ENCODE peak calls at places on chromosomes 3 and 15, in ten cellular contexts. P, N, G, D, S, W, A, Z, B and Y are unnamed samples.
A peak's percentile ranks its signal among the peaks of the same experiment; 100 is the strongest.

GRCh38 chr3:127706312-127706711 is 33.6 kb downstream of the ABTB1 start:
- DNase-seq in S (peak; percentile 65), D (no peak), P (no peak), G (no peak), A (no peak), W (no peak), N (no peak), B (no peak), Z (no peak), Y (no peak)

GRCh38 chr3:45676248-45677044 is 12.8 kb upstream of the SACM1L start:
- DNase-seq in Z (no peak), D (no peak), P (no peak), G (peak; percentile 36), S (no peak), W (no peak), N (no peak), B (no peak), A (no peak), Y (no peak)

GRCh38 chr15:91031796-91032195 is 9.4 kb upstream of the VPS33B start:
- DNase-seq in P (no peak), G (no peak), Z (no peak), N (no peak), W (no peak), B (no peak), D (no peak), S (no peak), A (no peak), Y (no peak)

GRCh38 chr3:188788621-188789081 is 383.1 kb upstream of the TPRG1 start:
- DNase-seq in S (no peak), N (peak; percentile 92), D (peak; percentile 89), Z (peak; percentile 98), B (no peak), A (no peak), P (no peak), W (no peak), G (peak; percentile 79), Y (peak; percentile 95)

GRCh38 chr3:49022751-49023171 is 840 bp downstream of the NDUFAF3 start:
- DNase-seq in S (no peak), A (no peak), Z (no peak), N (no peak), B (no peak), G (no peak), D (no peak), W (peak; percentile 11), P (no peak), Y (peak; percentile 48)

GRCh38 chr3:194999491-194999890 is 271.5 kb downstream of the XXYLT1 start:
- DNase-seq in A (no peak), Z (no peak), D (no peak), S (no peak), G (no peak), P (no peak), B (no peak), W (no peak), N (no peak), Y (no peak)

GRCh38 chr3:30693470-30694120 is 87.2 kb downstream of the TGFBR2 start:
- DNase-seq in D (peak; percentile 86), S (no peak), Z (peak; percentile 54), G (peak; percentile 84), P (peak; percentile 63), W (peak; percentile 19), A (no peak), B (no peak), N (peak; percentile 83), Y (peak; percentile 83)

GRCh38 chr3:81419196-81419595 is 342.2 kb downstream of the GBE1 start:
- DNase-seq in S (no peak), A (no peak), P (peak; percentile 3), G (peak; percentile 24), N (peak; percentile 46), B (no peak), W (no peak), D (peak; percentile 47), Z (no peak), Y (peak; percentile 2)

GRCh38 chr15:74174966-74175270 is 1.4 kb downstream of the ISLR start:
- DNase-seq in N (no peak), Z (no peak), W (no peak), D (no peak), G (no peak), A (no peak), P (no peak), S (no peak), B (no peak), Y (no peak)

GRCh38 chr3:195116393-195117185 is 154.4 kb downstream of the XXYLT1 start:
- DNase-seq in G (no peak), P (no peak), N (no peak), B (no peak), A (no peak), D (no peak), W (no peak), Z (no peak), S (no peak), Y (no peak)

GRCh38 chr3:127672429-127673190 is at the start of gene ABTB1:
- DNase-seq in G (peak; percentile 78), Z (peak; percentile 35), B (no peak), D (peak; percentile 79), P (peak; percentile 68), S (peak; percentile 89), N (peak; percentile 69), A (peak; percentile 82), W (peak; percentile 90), Y (peak; percentile 69)

GRCh38 chr3:197471221-197472010 is 84.4 kb downstream of the BDH1 start:
- DNase-seq in S (no peak), D (no peak), A (no peak), G (peak; percentile 57), N (no peak), B (no peak), P (no peak), W (no peak), Z (no peak), Y (no peak)

GRCh38 chr3:99929409-99930139 is 111.9 kb downstream of the CMSS1 start:
- DNase-seq in W (no peak), A (peak; percentile 63), Z (peak; percentile 89), G (peak; percentile 30), D (peak; percentile 49), N (peak; percentile 53), B (no peak), P (no peak), S (peak; percentile 46), Y (peak; percentile 35)

GRCh38 chr3:45223889-45224730 is 2.0 kb downstream of the TMEM158 start:
- DNase-seq in D (peak; percentile 26), B (no peak), G (peak; percentile 49), N (peak; percentile 67), Z (peak; percentile 51), A (no peak), S (no peak), W (no peak), P (no peak), Y (peak; percentile 65)

GRCh38 chr3:188061133-188061532 is 92.8 kb upstream of the LPP start:
- DNase-seq in S (no peak), Z (peak; percentile 72), D (no peak), N (peak; percentile 20), P (peak; percentile 8), B (no peak), A (no peak), W (no peak), G (peak; percentile 75), Y (peak; percentile 51)

GRCh38 chr3:62665627-62666433 is 209.4 kb downstream of the CADPS start:
- DNase-seq in N (peak; percentile 68), G (peak; percentile 51), B (peak; percentile 56), D (peak; percentile 48), S (peak; percentile 58), W (peak; percentile 32), P (peak; percentile 0), Z (peak; percentile 32), A (peak; percentile 57), Y (peak; percentile 43)

GRCh38 chr3:172516318-172517214 is 6.7 kb downstream of the TNFSF10 start:
- DNase-seq in W (no peak), G (peak; percentile 60), P (no peak), Z (peak; percentile 95), N (peak; percentile 79), A (peak; percentile 28), B (no peak), D (peak; percentile 89), S (peak; percentile 29), Y (peak; percentile 61)
- H3K4me3 ChIP-seq in W (no peak overlapping the region), G (no peak overlapping the region), P (no peak overlapping the region), Z (no peak overlapping the region), N (no peak overlapping the region), A (no peak overlapping the region), B (no peak overlapping the region), D (no peak overlapping the region), S (peak overlapping the region; percentile 30), Y (no peak overlapping the region)

GRCh38 chr15:33234019-33234418 is 39.5 kb upstream of the FMN1 start:
- DNase-seq in D (peak; percentile 51), N (peak; percentile 63), B (no peak), P (peak; percentile 55), Z (peak; percentile 38), S (no peak), G (peak; percentile 46), A (no peak), W (no peak), Y (peak; percentile 63)
- TF ChIP-seq CTCF in D (peak; percentile 58), N (peak; percentile 65), B (peak; percentile 41), P (peak; percentile 87), Z (peak; percentile 77), S (peak; percentile 50), G (peak; percentile 54), A (no peak), W (peak; percentile 55), Y (peak; percentile 58)

GRCh38 chr3:71309886-71310285 is 273.6 kb downstream of the FOXP1 start:
- DNase-seq in D (no peak), P (no peak), B (no peak), A (no peak), N (no peak), Z (peak; percentile 48), W (no peak), S (no peak), G (no peak), Y (peak; percentile 32)
- H3K4me3 ChIP-seq in D (no peak overlapping the region), P (no peak overlapping the region), B (no peak overlapping the region), A (no peak overlapping the region), N (no peak overlapping the region), Z (no peak overlapping the region), W (no peak overlapping the region), S (no peak overlapping the region), G (no peak overlapping the region), Y (no peak overlapping the region)

DNA sequence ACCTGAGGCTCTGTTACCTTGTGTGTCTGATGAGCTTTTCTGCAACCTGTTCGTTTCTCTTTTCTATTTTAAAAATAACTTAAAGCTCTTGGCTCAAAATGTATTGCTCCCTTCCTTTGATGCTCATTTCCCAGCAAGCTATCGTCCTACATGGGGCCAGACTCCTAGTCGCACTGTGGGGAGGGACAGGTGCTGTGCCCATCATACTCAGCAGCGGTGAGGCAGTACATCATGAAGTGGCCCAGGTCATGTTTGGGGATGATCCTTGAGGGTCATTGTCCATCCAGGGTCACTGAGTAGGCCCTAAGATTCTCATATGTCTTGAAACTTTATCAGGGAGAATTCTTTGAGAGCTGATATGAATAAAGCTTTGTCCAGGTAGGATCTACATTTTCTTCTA is 41.1 kb downstream of the PTH1R start:
- DNase-seq in S (no peak), N (no peak), P (no peak), G (no peak), B (no peak), W (no peak), Z (no peak), A (no peak), D (no peak), Y (no peak)
- TF ChIP-seq CTCF in S (no peak), N (no peak), P (no peak), G (no peak), B (no peak), W (no peak), Z (no peak), A (no peak), D (no peak), Y (no peak)